ENCODE peak calls at places on chromosomes 3 and 15, in ten cellular contexts. M, D, G, R, T, B, H, Z, I and J are unnamed samples.

GRCh38 chr3:114892880-114893279 is 254.2 kb downstream of the ZBTB20 start:
- DNase-seq in M (no peak), D (no peak), G (no peak), R (no peak), T (no peak), B (no peak), H (no peak), Z (no peak), I (peak; percentile 84), J (no peak)

GRCh38 chr3:20353286-20353685 is 167.3 kb upstream of the SGO1 start:
- DNase-seq in M (no peak), D (no peak), G (no peak), R (no peak), T (no peak), B (no peak), H (no peak), Z (no peak), I (no peak), J (no peak)

GRCh38 chr3:41169038-41169437 is 30.3 kb upstream of the CTNNB1 start:
- DNase-seq in M (no peak), D (peak; percentile 39), G (no peak), R (no peak), T (no peak), B (no peak), H (no peak), Z (no peak), I (no peak), J (peak; percentile 18)

GRCh38 chr15:45456212-45457106 is 66.1 kb downstream of the SLC30A4 start:
- DNase-seq in M (no peak), D (peak; percentile 100), G (no peak), R (peak; percentile 22), T (peak; percentile 100), B (peak; percentile 99), H (peak; percentile 54), Z (peak; percentile 97), I (no peak), J (peak; percentile 100)

GRCh38 chr15:29596266-29596665 is 226.0 kb downstream of the TJP1 start:
- DNase-seq in M (no peak), D (peak; percentile 69), G (no peak), R (no peak), T (peak; percentile 69), B (peak; percentile 36), H (no peak), Z (no peak), I (no peak), J (no peak)

GRCh38 chr3:119529883-119530282 is 29.5 kb downstream of the CD80 start:
- DNase-seq in M (no peak), D (peak; percentile 86), G (no peak), R (no peak), T (no peak), B (peak; percentile 9), H (no peak), Z (peak; percentile 38), I (no peak), J (no peak)

GRCh38 chr15:67784057-67784781 is 41.1 kb upstream of the SKOR1 start:
- DNase-seq in M (no peak), D (no peak), G (peak; percentile 48), R (no peak), T (no peak), B (no peak), H (no peak), Z (no peak), I (no peak), J (no peak)

GRCh38 chr3:98725352-98725751 is 37.8 kb upstream of the ST3GAL6 start:
- DNase-seq in M (no peak), D (no peak), G (no peak), R (no peak), T (no peak), B (no peak), H (no peak), Z (no peak), I (no peak), J (no peak)

GRCh38 chr3:119582178-119582577 is 2.9 kb downstream of the ADPRH start:
- DNase-seq in M (no peak), D (no peak), G (no peak), R (no peak), T (peak; percentile 40), B (peak; percentile 96), H (no peak), Z (no peak), I (no peak), J (peak; percentile 42)

GRCh38 chr3:47424434-47425382 is 43.9 kb downstream of the PTPN23 start:
- DNase-seq in M (no peak), D (no peak), G (no peak), R (no peak), T (no peak), B (no peak), H (no peak), Z (peak; percentile 52), I (no peak), J (no peak)

GRCh38 chr3:99810403-99810802 is 7.3 kb upstream of the CMSS1 start:
- DNase-seq in M (no peak), D (no peak), G (no peak), R (no peak), T (no peak), B (no peak), H (no peak), Z (no peak), I (no peak), J (no peak)

GRCh38 chr3:106457278-106458210 is 588.7 kb upstream of the CBLB start:
- DNase-seq in M (no peak), D (peak; percentile 91), G (no peak), R (no peak), T (peak; percentile 58), B (peak; percentile 82), H (no peak), Z (peak; percentile 61), I (no peak), J (peak; percentile 97)

GRCh38 chr3:144774897-144775296 is 803.3 kb downstream of the DIPK2A start:
- DNase-seq in M (no peak), D (no peak), G (no peak), R (no peak), T (peak; percentile 1), B (peak; percentile 17), H (no peak), Z (no peak), I (no peak), J (peak; percentile 24)

GRCh38 chr3:29695905-29696238 is 415.0 kb downstream of the RBMS3 start:
- DNase-seq in M (no peak), D (no peak), G (no peak), R (no peak), T (no peak), B (no peak), H (no peak), Z (peak; percentile 48), I (no peak), J (no peak)

GRCh38 chr3:140180603-140181002 is 245.6 kb downstream of the CLSTN2 start:
- DNase-seq in M (no peak), D (no peak), G (peak; percentile 55), R (no peak), T (no peak), B (no peak), H (no peak), Z (no peak), I (no peak), J (no peak)

GRCh38 chr15:97903560-97904195 is 56.8 kb upstream of the ARRDC4 start:
- DNase-seq in M (no peak), D (no peak), G (no peak), R (no peak), T (no peak), B (no peak), H (no peak), Z (no peak), I (no peak), J (no peak)

GRCh38 chr3:48437812-48438211 is 2.1 kb downstream of the CCDC51 start:
- DNase-seq in M (no peak), D (no peak), G (no peak), R (no peak), T (no peak), B (no peak), H (no peak), Z (no peak), I (no peak), J (no peak)

GRCh38 chr3:118550122-118550521 is 484.5 kb downstream of the IGSF11 start:
- DNase-seq in M (no peak), D (no peak), G (no peak), R (no peak), T (no peak), B (no peak), H (no peak), Z (no peak), I (no peak), J (no peak)

GRCh38 chr15:57697588-57697987 is 8.9 kb upstream of the POLR2M start:
- DNase-seq in M (no peak), D (peak; percentile 93), G (no peak), R (no peak), T (peak; percentile 19), B (no peak), H (no peak), Z (no peak), I (no peak), J (no peak)

GRCh38 chr3:128767351-128767750 is 41.4 kb downstream of the RAB7A start:
- DNase-seq in M (no peak), D (no peak), G (no peak), R (no peak), T (no peak), B (no peak), H (no peak), Z (no peak), I (no peak), J (no peak)

GRCh38 chr15:80788536-80788935 is 9.4 kb downstream of the CEMIP start:
- DNase-seq in M (no peak), D (peak; percentile 66), G (no peak), R (no peak), T (peak; percentile 55), B (no peak), H (no peak), Z (peak; percentile 83), I (no peak), J (no peak)

GRCh38 chr3:38139191-38139590 is 730 bp downstream of the MYD88 start:
- DNase-seq in M (no peak), D (no peak), G (no peak), R (no peak), T (no peak), B (peak; percentile 32), H (no peak), Z (no peak), I (no peak), J (no peak)

GRCh38 chr3:52836471-52836845 is 1.6 kb upstream of the MUSTN1 start:
- DNase-seq in M (no peak), D (no peak), G (no peak), R (no peak), T (no peak), B (no peak), H (no peak), Z (peak; percentile 43), I (no peak), J (no peak)

GRCh38 chr3:130645261-130645660 is 101.4 kb downstream of the PIK3R4 start:
- DNase-seq in M (no peak), D (no peak), G (no peak), R (no peak), T (no peak), B (no peak), H (no peak), Z (no peak), I (no peak), J (no peak)

GRCh38 chr3:108131105-108131794 is 40.4 kb upstream of the CD47 start:
- DNase-seq in M (no peak), D (peak; percentile 90), G (no peak), R (no peak), T (peak; percentile 96), B (peak; percentile 96), H (no peak), Z (peak; percentile 79), I (no peak), J (peak; percentile 87)

GRCh38 chr15:70437882-70438331 is 325.5 kb downstream of the UACA start:
- DNase-seq in M (no peak), D (no peak), G (no peak), R (no peak), T (peak; percentile 37), B (no peak), H (no peak), Z (no peak), I (no peak), J (peak; percentile 80)